ENCODE peak calls at places on chromosomes 11 and 22, in six cellular contexts. V is DND-41, F is hepatocyte, K is heart left ventricle, U is cardiac muscle cell, Q is lower lobe of right lung. I is an unnamed sample.

GRCh38 chr11:58579192-58580129 is 598 bp downstream of the ZFP91 start:
- DNase-seq in V (peak; percentile 93), F (peak; percentile 95), K (peak; percentile 94), U (peak; percentile 94), Q (peak; percentile 94), I (peak; percentile 90)

GRCh38 chr11:114321621-114322257 is 25.5 kb downstream of the NNMT start:
- DNase-seq in V (no peak), F (no peak), K (no peak), U (no peak), Q (no peak), I (peak; percentile 88)

GRCh38 chr11:83823461-83824025 is 537.4 kb upstream of the CCDC90B start:
- DNase-seq in V (no peak), F (no peak), K (no peak), U (no peak), Q (no peak), I (peak; percentile 21)

GRCh38 chr11:118744001-118744400 is 47.0 kb downstream of the DDX6 start:
- DNase-seq in V (no peak), F (no peak), K (no peak), U (no peak), Q (no peak), I (no peak)

GRCh38 chr22:41274856-41275255 is 11.1 kb downstream of the RANGAP1 start:
- DNase-seq in V (no peak), F (no peak), K (no peak), U (no peak), Q (no peak), I (no peak)

GRCh38 chr11:71472941-71473792 is 20.2 kb downstream of the NADSYN1 start:
- DNase-seq in V (no peak), F (no peak), K (no peak), U (no peak), Q (no peak), I (no peak)

GRCh38 chr11:119404872-119405271 is 18.1 kb downstream of the THY1 start:
- DNase-seq in V (no peak), F (no peak), K (no peak), U (no peak), Q (no peak), I (no peak)

GRCh38 chr11:34209809-34210208 is 104.4 kb downstream of the NAT10 start:
- DNase-seq in V (no peak), F (no peak), K (no peak), U (no peak), Q (no peak), I (no peak)

GRCh38 chr11:70089631-70090030 is 11.5 kb downstream of the ANO1 start:
- DNase-seq in V (no peak), F (no peak), K (no peak), U (no peak), Q (no peak), I (no peak)

GRCh38 chr11:131037873-131038272 is 121.6 kb upstream of the SNX19 start:
- DNase-seq in V (no peak), F (no peak), K (no peak), U (no peak), Q (no peak), I (no peak)

GRCh38 chr11:57530215-57530595 is 349 bp downstream of the TIMM10 start:
- DNase-seq in V (no peak), F (no peak), K (no peak), U (no peak), Q (peak; percentile 51), I (no peak)

GRCh38 chr11:122165972-122166371 is 50.0 kb upstream of the BLID start:
- DNase-seq in V (no peak), F (no peak), K (no peak), U (no peak), Q (no peak), I (no peak)

GRCh38 chr22:24550028-24550901 is 4.7 kb downstream of the GUCD1 start:
- DNase-seq in V (no peak), F (peak; percentile 82), K (no peak), U (no peak), Q (no peak), I (no peak)

GRCh38 chr22:33038131-33038772 is 19.9 kb downstream of the SYN3 start:
- DNase-seq in V (no peak), F (peak; percentile 54), K (no peak), U (no peak), Q (no peak), I (no peak)

GRCh38 chr11:120959189-120959588 is 64.7 kb upstream of the TBCEL start:
- DNase-seq in V (no peak), F (no peak), K (no peak), U (no peak), Q (no peak), I (no peak)

GRCh38 chr11:11251394-11251970 is 101.6 kb downstream of the CSNK2A3 start:
- DNase-seq in V (no peak), F (no peak), K (no peak), U (no peak), Q (no peak), I (no peak)

GRCh38 chr11:128532571-128533091 is 54.7 kb downstream of the ETS1 start:
- DNase-seq in V (no peak), F (no peak), K (no peak), U (no peak), Q (no peak), I (no peak)

GRCh38 chr11:91397134-91397468 is 827.5 kb upstream of the FAT3 start:
- DNase-seq in V (no peak), F (no peak), K (no peak), U (no peak), Q (no peak), I (no peak)

GRCh38 chr11:7592706-7593105 is 78.9 kb downstream of the PPFIBP2 start:
- DNase-seq in V (no peak), F (no peak), K (peak; percentile 42), U (no peak), Q (peak; percentile 76), I (no peak)

GRCh38 chr11:1574256-1575242 is 2.5 kb upstream of the DUSP8 start:
- DNase-seq in V (peak; percentile 46), F (peak; percentile 82), K (peak; percentile 60), U (peak; percentile 73), Q (no peak), I (no peak)

GRCh38 chr11:59654893-59655292 is 13.9 kb downstream of the PATL1 start:
- DNase-seq in V (no peak), F (no peak), K (no peak), U (no peak), Q (no peak), I (no peak)

GRCh38 chr22:46734830-46735453 is 3.1 kb downstream of the CERK start:
- DNase-seq in V (peak; percentile 27), F (peak; percentile 7), K (no peak), U (no peak), Q (peak; percentile 79), I (no peak)

GRCh38 chr22:46737105-46737975 is 712 bp downstream of the CERK start:
- DNase-seq in V (peak; percentile 65), F (peak; percentile 73), K (peak; percentile 52), U (peak; percentile 66), Q (no peak), I (peak; percentile 47)

GRCh38 chr22:46737976-46738641 is at the start of gene CERK:
- DNase-seq in V (peak; percentile 79), F (peak; percentile 87), K (peak; percentile 86), U (peak; percentile 90), Q (peak; percentile 75), I (peak; percentile 75)

GRCh38 chr22:46736705-46737104 is 1.3 kb downstream of the CERK start:
- DNase-seq in V (no peak), F (no peak), K (no peak), U (no peak), Q (no peak), I (no peak)

GRCh38 chr22:46735747-46736608 is 2.1 kb downstream of the CERK start:
- DNase-seq in V (no peak), F (peak; percentile 8), K (no peak), U (no peak), Q (no peak), I (no peak)
- H3K4me3 ChIP-seq in V (no peak overlapping the region), F (no peak overlapping the region), K (peak overlapping the region; percentile 73), U (peak overlapping the region; percentile 61), Q (peak overlapping the region; percentile 89), I (no peak overlapping the region)

GRCh38 chr11:12770966-12771597 is 96.9 kb downstream of the TEAD1 start:
- DNase-seq in V (no peak), F (no peak), K (no peak), U (no peak), Q (no peak), I (no peak)
- TF ChIP-seq CTCF in V (no peak), F (no peak), K (no peak), U (no peak), Q (no peak), I (no peak)

GRCh38 chr11:31827458-31828206 is 16.5 kb upstream of the PAX6 start:
- DNase-seq in V (no peak), F (no peak), K (no peak), U (no peak), Q (no peak), I (no peak)
- H3K4me3 ChIP-seq in V (no peak overlapping the region), F (no peak overlapping the region), K (no peak overlapping the region), U (no peak overlapping the region), Q (no peak overlapping the region), I (no peak overlapping the region)

DNA sequence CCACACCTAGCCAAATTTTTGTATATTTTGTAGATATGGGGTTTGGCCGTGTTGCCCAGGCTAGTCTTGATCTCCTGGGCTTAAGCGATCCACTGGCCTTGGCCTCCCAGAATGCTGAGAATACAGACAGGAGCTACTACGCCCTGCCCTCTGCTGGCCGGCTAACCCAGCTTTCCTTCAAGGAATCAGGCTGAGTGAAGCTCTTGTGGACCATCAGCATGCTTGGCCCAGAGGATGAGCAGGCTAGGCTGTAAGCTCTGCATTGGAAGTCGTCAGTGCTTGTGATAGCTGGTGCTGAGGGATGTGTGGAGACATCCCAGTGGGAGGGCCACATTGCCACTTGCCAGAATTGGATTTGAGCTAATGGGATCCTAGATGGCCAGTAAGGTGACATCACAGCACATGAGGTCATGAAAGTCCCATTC is 60.6 kb downstream of the MED15 start:
- DNase-seq in V (no peak), F (peak; percentile 45), K (no peak), U (no peak), Q (no peak), I (peak; percentile 47)
- TF ChIP-seq CTCF in V (peak; percentile 31), F (peak; percentile 29), K (peak; percentile 11), U (peak; percentile 52), Q (peak; percentile 16), I (peak; percentile 64)

DNA sequence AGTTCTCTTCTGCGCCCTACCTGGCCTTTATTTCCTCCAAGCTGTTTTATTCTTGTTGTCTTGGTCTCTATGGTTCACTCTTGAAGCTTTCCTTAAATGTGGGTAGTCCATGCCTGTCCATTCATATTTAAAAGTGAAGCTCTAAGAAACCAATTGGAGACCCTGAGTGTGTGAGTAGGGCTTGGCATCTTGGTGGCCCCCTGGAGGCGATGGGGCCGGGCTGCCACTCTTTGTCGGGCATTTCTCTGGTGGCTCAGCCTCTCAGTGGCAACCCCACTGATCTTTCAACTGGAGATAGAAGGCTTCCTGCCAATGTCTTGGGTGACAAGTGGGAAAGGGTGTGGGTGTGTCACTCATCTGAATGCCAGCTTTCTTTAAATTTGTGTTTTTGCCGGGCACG is 9.1 kb downstream of the TRPT1 start:
- DNase-seq in V (no peak), F (no peak), K (no peak), U (no peak), Q (no peak), I (no peak)
- H3K4me3 ChIP-seq in V (no peak overlapping the region), F (no peak overlapping the region), K (no peak overlapping the region), U (no peak overlapping the region), Q (no peak overlapping the region), I (no peak overlapping the region)